ENCODE peak calls at places on chromosomes 1 and 21, in eight cellular contexts. X is mammary epithelial cell, V is MM.1S, G is GM10248, F is nephron progenitor cell, I is AG04450, C is H1, P is transverse colon. U is an unnamed sample.

GRCh38 chr1:63327417-63328139 is 5.2 kb downstream of the FOXD3 start:
- DNase-seq in P (peak), V (peak), F (peak), I (peak), X (peak), G (peak), C (peak), U (no peak)

GRCh38 chr1:8520483-8520966 is 202.6 kb downstream of the SLC45A1 start:
- DNase-seq in P (no peak), F (no peak), V (no peak), C (no peak), G (no peak), I (no peak), X (peak), U (no peak)

GRCh38 chr1:230095938-230096337 is 28.9 kb downstream of the GALNT2 start:
- DNase-seq in X (no peak), P (no peak), G (no peak), I (no peak), C (no peak), V (no peak), F (no peak), U (no peak)

GRCh38 chr1:3902111-3902511 is 2.0 kb upstream of the C1orf174 start:
- DNase-seq in C (no peak), I (no peak), P (peak), G (no peak), X (no peak), V (no peak), F (no peak), U (no peak)

GRCh38 chr1:208238710-208239517 is 5.3 kb downstream of the PLXNA2 start:
- DNase-seq in X (peak), C (no peak), G (peak), F (no peak), I (no peak), P (no peak), V (peak), U (no peak)

GRCh38 chr1:82775402-82776000 is 974.8 kb downstream of the ADGRL2 start:
- DNase-seq in I (no peak), V (no peak), G (no peak), X (peak), F (peak), P (peak), C (peak), U (no peak)

GRCh38 chr1:3587133-3587733 is 24.1 kb downstream of the MEGF6 start:
- DNase-seq in X (no peak), G (no peak), F (no peak), C (no peak), P (no peak), I (no peak), V (no peak), U (no peak)

GRCh38 chr1:168772428-168772827 is 43.4 kb upstream of the DPT start:
- DNase-seq in X (no peak), G (no peak), F (no peak), P (no peak), C (no peak), I (no peak), V (no peak), U (no peak)

GRCh38 chr21:36747815-36748381 is 49.0 kb downstream of the SIM2 start:
- DNase-seq in P (peak), F (peak), C (peak), V (no peak), X (no peak), G (peak), I (no peak), U (no peak)

GRCh38 chr21:32574946-32575925 is 10.1 kb downstream of the TCP10L start:
- DNase-seq in P (no peak), I (no peak), V (no peak), F (no peak), C (no peak), G (no peak), X (no peak), U (no peak)

GRCh38 chr1:58409826-58410225 is 136.7 kb downstream of the OMA1 start:
- DNase-seq in C (no peak), I (no peak), G (no peak), P (no peak), X (no peak), F (no peak), V (no peak), U (no peak)

GRCh38 chr1:6111991-6112689 is 66.5 kb downstream of the KCNAB2 start:
- DNase-seq in F (no peak), X (no peak), C (no peak), G (no peak), V (no peak), P (no peak), I (no peak), U (no peak)

GRCh38 chr1:51189421-51190073 is 46.5 kb upstream of the RNF11 start:
- DNase-seq in G (peak), X (peak), I (peak), C (no peak), P (peak), V (peak), F (peak), U (no peak)

GRCh38 chr1:207917086-207917485 is 6.2 kb upstream of the CD34 start:
- DNase-seq in X (no peak), I (no peak), C (no peak), V (no peak), F (no peak), P (no peak), G (no peak), U (no peak)

GRCh38 chr1:86779308-86780191 is 75.2 kb downstream of the SH3GLB1 start:
- DNase-seq in C (no peak), I (no peak), G (no peak), X (peak), V (no peak), F (no peak), P (no peak), U (no peak)

GRCh38 chr1:180501865-180502360 is 464 bp downstream of the ACBD6 start:
- DNase-seq in P (no peak), X (peak), F (no peak), V (peak), C (no peak), G (peak), I (no peak), U (no peak)

GRCh38 chr1:183450086-183450485 is 22.2 kb upstream of the SMG7 start:
- DNase-seq in F (no peak), C (no peak), X (no peak), G (no peak), I (no peak), V (no peak), P (no peak), U (no peak)

GRCh38 chr1:51924455-51924854 is 45.9 kb upstream of the NRDC start:
- DNase-seq in I (no peak), C (no peak), X (no peak), V (no peak), P (no peak), F (no peak), G (no peak), U (no peak)

GRCh38 chr1:147598631-147599361 is 57.5 kb downstream of the BCL9 start:
- DNase-seq in X (no peak), C (peak), P (peak), V (peak), G (peak), I (no peak), F (peak), U (no peak)

GRCh38 chr1:230235876-230236275 is 168.8 kb downstream of the GALNT2 start:
- DNase-seq in I (no peak), V (no peak), G (no peak), X (no peak), C (no peak), P (no peak), F (no peak), U (no peak)

GRCh38 chr1:21869620-21870121 is 57.6 kb downstream of the LDLRAD2 start:
- DNase-seq in F (no peak), G (no peak), X (peak), V (no peak), C (no peak), P (peak), I (peak), U (peak)

GRCh38 chr1:211928993-211929637 is 98.6 kb upstream of the LPGAT1 start:
- DNase-seq in G (no peak), V (no peak), P (peak), F (no peak), C (no peak), I (no peak), X (peak), U (peak)

GRCh38 chr1:32774950-32775634 is 42.1 kb downstream of the YARS1 start:
- DNase-seq in X (peak), P (no peak), C (no peak), V (no peak), I (no peak), G (no peak), F (no peak), U (no peak)

GRCh38 chr1:1430114-1430982 is 5.1 kb upstream of the VWA1 start:
- DNase-seq in G (no peak), C (peak), I (no peak), V (no peak), P (no peak), F (peak), X (no peak), U (peak)
- TF ChIP-seq CTCF in G (no peak), C (peak), I (peak), V (no peak), P (peak), F (no peak), X (no peak), U (peak)

GRCh38 chr1:234214129-234214910 is 158.9 kb upstream of the COA6 start:
- DNase-seq in F (peak), V (no peak), C (peak), P (peak), X (peak), G (peak), I (no peak), U (no peak)
- TF ChIP-seq CTCF in F (no peak), V (no peak), C (no peak), P (no peak), X (no peak), G (no peak), I (no peak), U (no peak)

GRCh38 chr1:93829061-93829460 is 49.9 kb downstream of the DNTTIP2 start:
- DNase-seq in F (no peak), G (no peak), C (peak), V (no peak), I (no peak), P (no peak), X (no peak), U (no peak)
- TF ChIP-seq CTCF in F (no peak), G (no peak), C (no peak), V (no peak), I (no peak), P (no peak), X (no peak), U (no peak)

GRCh38 chr1:40855513-40855912 is 6.7 kb downstream of the CITED4 start:
- DNase-seq in F (peak), P (no peak), V (no peak), I (no peak), C (no peak), G (no peak), X (no peak), U (no peak)
- TF ChIP-seq CTCF in F (no peak), P (no peak), V (peak), I (peak), C (peak), G (peak), X (peak), U (no peak)

GRCh38 chr1:179175011-179175934 is 54.2 kb downstream of the ABL2 start:
- DNase-seq in I (no peak), X (peak), F (no peak), G (no peak), C (no peak), V (no peak), P (no peak), U (no peak)
- TF ChIP-seq CTCF in I (no peak), X (no peak), F (no peak), G (no peak), C (no peak), V (no peak), P (no peak), U (no peak)

GRCh38 chr1:98749152-98749756 is 87.7 kb downstream of the SNX7 start:
- DNase-seq in X (no peak), V (peak), G (no peak), I (no peak), C (no peak), F (no peak), P (no peak), U (no peak)
- TF ChIP-seq CTCF in X (peak), V (peak), G (peak), I (peak), C (no peak), F (peak), P (no peak), U (peak)

DNA sequence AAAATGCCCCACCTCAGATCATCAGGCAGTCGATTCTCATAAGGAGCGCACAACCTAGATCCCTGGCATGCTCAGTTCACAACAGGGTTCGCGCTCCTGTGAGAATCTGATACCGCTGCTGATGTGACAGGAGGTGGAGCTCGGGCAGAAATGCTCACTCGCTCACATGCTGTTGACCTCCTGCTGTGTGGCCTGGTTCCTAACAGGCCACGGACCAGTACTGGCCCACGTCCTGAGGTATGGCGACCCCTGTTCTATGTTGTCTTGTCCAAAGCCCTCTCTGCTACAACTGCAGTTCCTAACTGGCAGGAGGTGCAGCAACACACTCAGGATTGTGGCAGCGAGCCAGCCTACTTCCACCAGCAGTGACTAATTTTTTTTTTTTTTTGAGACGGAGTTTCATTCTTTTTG is 70.6 kb downstream of the CLSTN1 start:
- DNase-seq in V (no peak), I (peak), P (no peak), F (no peak), G (no peak), X (peak), C (no peak), U (no peak)
- TF ChIP-seq CTCF in V (no peak), I (no peak), P (no peak), F (no peak), G (no peak), X (no peak), C (no peak), U (no peak)

GRCh38 chr1:143604887-143605286 is 366.9 kb downstream of the FAM72C start:
- DNase-seq in G (no peak), P (no peak), X (no peak), F (no peak), V (no peak), I (no peak), C (no peak), U (no peak)
- TF ChIP-seq CTCF in G (no peak), P (no peak), X (no peak), F (no peak), V (no peak), I (no peak), C (no peak), U (no peak)

GRCh38 chr1:112722601-112723510 is 7.7 kb upstream of the PPM1J start:
- DNase-seq in G (no peak), X (no peak), V (no peak), P (no peak), F (peak), C (peak), I (no peak), U (no peak)

GRCh38 chr1:112729909-112730308 is 14.8 kb upstream of the PPM1J start:
- DNase-seq in C (no peak), V (no peak), X (no peak), P (no peak), I (no peak), F (no peak), G (no peak), U (no peak)

GRCh38 chr1:112731451-112731850 is 16.3 kb upstream of the PPM1J start:
- DNase-seq in P (no peak), V (no peak), C (no peak), F (no peak), G (no peak), I (no peak), X (no peak), U (no peak)

GRCh38 chr1:112723511-112723839 is 8.3 kb upstream of the PPM1J start:
- DNase-seq in G (no peak), I (no peak), X (no peak), P (no peak), C (peak), F (no peak), V (no peak), U (no peak)

DNA sequence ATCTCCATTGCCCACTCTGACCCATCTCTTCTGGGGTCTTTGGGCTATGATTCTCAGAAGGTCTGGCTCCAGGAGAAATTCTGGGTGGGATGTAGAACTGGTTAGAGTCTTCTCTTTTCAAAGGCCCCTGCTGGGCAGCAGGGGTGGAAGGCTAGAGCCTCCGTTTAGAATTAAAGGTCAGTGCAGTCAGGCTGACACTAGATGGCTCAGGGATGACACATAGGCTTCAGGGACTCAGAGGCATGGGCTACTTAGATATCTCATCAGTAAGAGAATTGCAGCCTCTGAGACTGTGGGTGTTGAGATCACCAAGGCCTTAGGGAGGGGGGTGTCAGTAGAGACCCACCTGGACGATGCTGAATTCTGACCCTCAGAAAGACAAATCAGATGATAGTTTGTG is 12.6 kb upstream of the PPM1J start:
- DNase-seq in G (no peak), C (no peak), X (no peak), I (no peak), V (no peak), F (no peak), P (no peak), U (no peak)
- TF ChIP-seq CTCF in G (no peak), C (peak), X (no peak), I (no peak), V (no peak), F (no peak), P (no peak), U (no peak)

GRCh38 chr1:177425241-177425640 is 254.5 kb downstream of the BRINP2 start:
- DNase-seq in G (no peak), X (no peak), P (no peak), V (no peak), F (no peak), C (no peak), I (no peak), U (no peak)

GRCh38 chr1:177432897-177433296 is 262.1 kb downstream of the BRINP2 start:
- DNase-seq in I (no peak), G (no peak), X (no peak), F (no peak), V (no peak), C (no peak), P (no peak), U (no peak)

GRCh38 chr1:177426533-177426932 is 255.8 kb downstream of the BRINP2 start:
- DNase-seq in F (no peak), X (no peak), I (no peak), V (no peak), P (no peak), C (no peak), G (no peak), U (no peak)

GRCh38 chr1:177431123-177431522 is 260.4 kb downstream of the BRINP2 start:
- DNase-seq in G (no peak), C (no peak), V (no peak), P (no peak), X (no peak), I (no peak), F (no peak), U (no peak)

DNA sequence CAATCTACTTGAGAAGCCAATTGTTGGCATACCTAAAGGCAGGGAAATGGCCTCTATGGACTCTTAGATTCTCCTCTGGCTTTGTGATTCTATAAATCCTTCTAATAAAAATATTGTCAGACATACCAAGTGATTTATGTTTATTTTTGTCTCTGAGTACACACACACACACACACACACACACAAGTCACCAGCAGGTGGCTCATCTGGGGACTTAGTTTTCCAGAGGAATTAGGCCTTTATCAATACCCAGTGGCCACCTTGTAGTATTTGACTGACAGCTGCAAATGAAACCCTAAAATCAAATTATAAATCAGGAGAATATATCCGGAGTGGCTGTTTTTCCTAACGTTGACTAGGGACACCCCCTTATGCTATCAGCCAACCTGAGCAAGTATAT is 258.5 kb downstream of the BRINP2 start:
- DNase-seq in V (no peak), F (no peak), C (no peak), P (no peak), G (no peak), X (no peak), I (no peak), U (no peak)
- TF ChIP-seq CTCF in V (peak), F (no peak), C (no peak), P (no peak), G (no peak), X (no peak), I (no peak), U (no peak)

U was measured in tibial nerve.